ENCODE peak calls at places on chromosome 12, in seven cellular contexts. One of them, this sample, is unnamed.

GRCh38 chr12:46675736-46676135 is 150.1 kb downstream of the SLC38A4 start:
- DNase-seq in NCI-H69: peak; percentile 53
- DNase-seq in smooth muscle cell of the brain vasculature: no peak
- DNase-seq in AG08396: peak; percentile 13
- DNase-seq in omental fat pad: no peak
- DNase-seq in T-helper 2 cell treated with Interferon-gamma antibody and Interleukin-4, amounts not matched to agents 5 μg/mL and 100 μg/mL, for 36 hours: no peak
- DNase-seq in neuronal stem cell: peak; percentile 41
- DNase-seq in this sample: peak; percentile 62

GRCh38 chr12:65567820-65568219 is 256.5 kb upstream of the HMGA2 start:
- DNase-seq in NCI-H69: peak; percentile 3
- DNase-seq in neuronal stem cell: no peak
- DNase-seq in AG08396: no peak
- DNase-seq in smooth muscle cell of the brain vasculature: no peak
- DNase-seq in omental fat pad: no peak
- DNase-seq in T-helper 2 cell treated with Interferon-gamma antibody and Interleukin-4, amounts not matched to agents 5 μg/mL and 100 μg/mL, for 36 hours: no peak
- DNase-seq in this sample: no peak

GRCh38 chr12:10721654-10722501 is 1.2 kb downstream of the YBX3 start:
- DNase-seq in NCI-H69: peak; percentile 27
- DNase-seq in T-helper 2 cell treated with Interferon-gamma antibody and Interleukin-4, amounts not matched to agents 5 μg/mL and 100 μg/mL, for 36 hours: peak; percentile 68
- DNase-seq in smooth muscle cell of the brain vasculature: peak; percentile 83
- DNase-seq in AG08396: peak; percentile 91
- DNase-seq in omental fat pad: peak; percentile 97
- DNase-seq in neuronal stem cell: peak; percentile 48
- DNase-seq in this sample: peak; percentile 96

GRCh38 chr12:56261503-56262230 is 3.5 kb upstream of the ANKRD52 start:
- DNase-seq in AG08396: peak; percentile 80
- DNase-seq in NCI-H69: no peak
- DNase-seq in T-helper 2 cell treated with Interferon-gamma antibody and Interleukin-4, amounts not matched to agents 5 μg/mL and 100 μg/mL, for 36 hours: no peak
- DNase-seq in smooth muscle cell of the brain vasculature: no peak
- DNase-seq in omental fat pad: no peak
- DNase-seq in neuronal stem cell: no peak
- DNase-seq in this sample: no peak

GRCh38 chr12:93698307-93699092 is 21.3 kb downstream of the CRADD start:
- DNase-seq in neuronal stem cell: no peak
- DNase-seq in smooth muscle cell of the brain vasculature: no peak
- DNase-seq in omental fat pad: no peak
- DNase-seq in NCI-H69: peak; percentile 45
- DNase-seq in AG08396: no peak
- DNase-seq in T-helper 2 cell treated with Interferon-gamma antibody and Interleukin-4, amounts not matched to agents 5 μg/mL and 100 μg/mL, for 36 hours: no peak
- DNase-seq in this sample: no peak

GRCh38 chr12:52604859-52605258 is 3.6 kb upstream of the KRT72 start:
- DNase-seq in AG08396: no peak
- DNase-seq in T-helper 2 cell treated with Interferon-gamma antibody and Interleukin-4, amounts not matched to agents 5 μg/mL and 100 μg/mL, for 36 hours: no peak
- DNase-seq in smooth muscle cell of the brain vasculature: no peak
- DNase-seq in omental fat pad: no peak
- DNase-seq in NCI-H69: no peak
- DNase-seq in neuronal stem cell: no peak
- DNase-seq in this sample: no peak

GRCh38 chr12:94172031-94172430 is 23.7 kb downstream of the PLXNC1 start:
- DNase-seq in smooth muscle cell of the brain vasculature: no peak
- DNase-seq in AG08396: no peak
- DNase-seq in neuronal stem cell: no peak
- DNase-seq in T-helper 2 cell treated with Interferon-gamma antibody and Interleukin-4, amounts not matched to agents 5 μg/mL and 100 μg/mL, for 36 hours: peak; percentile 52
- DNase-seq in NCI-H69: no peak
- DNase-seq in omental fat pad: no peak
- DNase-seq in this sample: no peak

GRCh38 chr12:21248679-21249078 is 86.0 kb downstream of the SLCO1A2 start:
- DNase-seq in smooth muscle cell of the brain vasculature: no peak
- DNase-seq in omental fat pad: no peak
- DNase-seq in neuronal stem cell: no peak
- DNase-seq in NCI-H69: peak; percentile 9
- DNase-seq in AG08396: peak; percentile 4
- DNase-seq in T-helper 2 cell treated with Interferon-gamma antibody and Interleukin-4, amounts not matched to agents 5 μg/mL and 100 μg/mL, for 36 hours: no peak
- DNase-seq in this sample: no peak

GRCh38 chr12:16807731-16808130 is 201.8 kb upstream of the LMO3 start:
- DNase-seq in neuronal stem cell: no peak
- DNase-seq in T-helper 2 cell treated with Interferon-gamma antibody and Interleukin-4, amounts not matched to agents 5 μg/mL and 100 μg/mL, for 36 hours: no peak
- DNase-seq in AG08396: no peak
- DNase-seq in smooth muscle cell of the brain vasculature: no peak
- DNase-seq in NCI-H69: no peak
- DNase-seq in omental fat pad: no peak
- DNase-seq in this sample: no peak

GRCh38 chr12:12209043-12209442 is 57.8 kb downstream of the LRP6 start:
- DNase-seq in omental fat pad: no peak
- DNase-seq in T-helper 2 cell treated with Interferon-gamma antibody and Interleukin-4, amounts not matched to agents 5 μg/mL and 100 μg/mL, for 36 hours: no peak
- DNase-seq in NCI-H69: no peak
- DNase-seq in smooth muscle cell of the brain vasculature: no peak
- DNase-seq in neuronal stem cell: no peak
- DNase-seq in AG08396: no peak
- DNase-seq in this sample: no peak

GRCh38 chr12:70648191-70648590 is 11.0 kb upstream of the PTPRB start:
- DNase-seq in AG08396: no peak
- DNase-seq in T-helper 2 cell treated with Interferon-gamma antibody and Interleukin-4, amounts not matched to agents 5 μg/mL and 100 μg/mL, for 36 hours: no peak
- DNase-seq in omental fat pad: no peak
- DNase-seq in smooth muscle cell of the brain vasculature: no peak
- DNase-seq in neuronal stem cell: no peak
- DNase-seq in NCI-H69: no peak
- DNase-seq in this sample: no peak

GRCh38 chr12:78674311-78675085 is 190.1 kb upstream of the SYT1 start:
- DNase-seq in smooth muscle cell of the brain vasculature: no peak
- DNase-seq in AG08396: peak; percentile 6
- DNase-seq in neuronal stem cell: no peak
- DNase-seq in NCI-H69: peak; percentile 57
- DNase-seq in T-helper 2 cell treated with Interferon-gamma antibody and Interleukin-4, amounts not matched to agents 5 μg/mL and 100 μg/mL, for 36 hours: no peak
- DNase-seq in omental fat pad: no peak
- DNase-seq in this sample: no peak

This sample was measured in suprapubic skin.